ENCODE peak calls at places on chromosomes 16 and 17, in seven cellular contexts. Y is thyroid gland; I is transverse colon; W is fibroblast of mammary gland; U is A549; P is CD4-positive, CD25-positive, alpha-beta regulatory T cell; K is choroid plexus epithelial cell. E is an unnamed sample.

GRCh38 chr16:87741700-87742415 is 23.9 kb downstream of the KLHDC4 start:
- DNase-seq in Y (no peak), I (no peak), W (no peak), U (no peak), P (no peak), K (no peak), E (no peak)

GRCh38 chr16:3999479-3999868 is 116.8 kb downstream of the ADCY9 start:
- DNase-seq in Y (peak), I (no peak), W (peak), U (no peak), P (no peak), K (peak), E (peak)

GRCh38 chr17:42878123-42878880 is 22.3 kb upstream of the G6PC1 start:
- DNase-seq in Y (peak), I (peak), W (no peak), U (no peak), P (no peak), K (peak), E (peak)

GRCh38 chr17:81909966-81910839 is 996 bp downstream of the PCYT2 start:
- DNase-seq in Y (peak), I (peak), W (no peak), U (no peak), P (no peak), K (no peak), E (no peak)

GRCh38 chr16:73326770-73327470 is 279.0 kb upstream of the ZFHX3 start:
- DNase-seq in Y (no peak), I (no peak), W (no peak), U (no peak), P (no peak), K (no peak), E (no peak)

GRCh38 chr17:59762022-59762825 is 54.8 kb downstream of the VMP1 start:
- DNase-seq in Y (no peak), I (no peak), W (peak), U (no peak), P (no peak), K (peak), E (no peak)

GRCh38 chr16:55835578-55835977 is 2.7 kb upstream of the CES1 start:
- DNase-seq in Y (peak), I (no peak), W (peak), U (no peak), P (no peak), K (no peak), E (no peak)

GRCh38 chr17:41073676-41074075 is 8.0 kb upstream of the KRTAP2-4 start:
- DNase-seq in Y (no peak), I (no peak), W (no peak), U (no peak), P (no peak), K (no peak), E (no peak)

GRCh38 chr17:3683054-3683511 is 12.9 kb downstream of the P2RX5 start:
- DNase-seq in Y (no peak), I (peak), W (peak), U (peak), P (peak), K (no peak), E (peak)

GRCh38 chr17:57861000-57861736 is 11.3 kb upstream of the MRPS23 start:
- DNase-seq in Y (peak), I (peak), W (no peak), U (peak), P (peak), K (peak), E (peak)

GRCh38 chr16:19524866-19525723 is 1.4 kb downstream of the CCP110 start:
- DNase-seq in Y (no peak), I (no peak), W (no peak), U (no peak), P (no peak), K (no peak), E (no peak)

GRCh38 chr17:44200478-44201155 is 933 bp upstream of the ATXN7L3 start:
- DNase-seq in Y (no peak), I (peak), W (no peak), U (no peak), P (no peak), K (no peak), E (no peak)

GRCh38 chr17:78226752-78227454 is 4.5 kb upstream of the TMEM235 start:
- DNase-seq in Y (no peak), I (peak), W (no peak), U (no peak), P (no peak), K (no peak), E (peak)

GRCh38 chr17:35973333-35974260 is 7.7 kb downstream of the CCL16 start:
- DNase-seq in Y (no peak), I (no peak), W (no peak), U (no peak), P (no peak), K (peak), E (no peak)

GRCh38 chr17:67440311-67441051 is 63.4 kb downstream of the PITPNC1 start:
- DNase-seq in Y (no peak), I (no peak), W (peak), U (no peak), P (no peak), K (no peak), E (no peak)

GRCh38 chr17:81346090-81346907 is 49.0 kb upstream of the BAHCC1 start:
- DNase-seq in Y (peak), I (peak), W (peak), U (peak), P (peak), K (peak), E (peak)

GRCh38 chr16:56257260-56257659 is 66.0 kb downstream of the GNAO1 start:
- DNase-seq in Y (peak), I (peak), W (no peak), U (no peak), P (no peak), K (no peak), E (no peak)

GRCh38 chr16:86198201-86199118 is 299.5 kb downstream of the IRF8 start:
- DNase-seq in Y (no peak), I (no peak), W (no peak), U (no peak), P (no peak), K (no peak), E (no peak)

GRCh38 chr16:86193528-86194193 is 294.7 kb downstream of the IRF8 start:
- DNase-seq in Y (no peak), I (no peak), W (no peak), U (no peak), P (no peak), K (no peak), E (no peak)

GRCh38 chr16:86195863-86196630 is 297.1 kb downstream of the IRF8 start:
- DNase-seq in Y (no peak), I (no peak), W (no peak), U (no peak), P (no peak), K (no peak), E (no peak)

GRCh38 chr16:86199182-86199581 is 300.2 kb downstream of the IRF8 start:
- DNase-seq in Y (no peak), I (no peak), W (no peak), U (no peak), P (no peak), K (no peak), E (no peak)

DNA sequence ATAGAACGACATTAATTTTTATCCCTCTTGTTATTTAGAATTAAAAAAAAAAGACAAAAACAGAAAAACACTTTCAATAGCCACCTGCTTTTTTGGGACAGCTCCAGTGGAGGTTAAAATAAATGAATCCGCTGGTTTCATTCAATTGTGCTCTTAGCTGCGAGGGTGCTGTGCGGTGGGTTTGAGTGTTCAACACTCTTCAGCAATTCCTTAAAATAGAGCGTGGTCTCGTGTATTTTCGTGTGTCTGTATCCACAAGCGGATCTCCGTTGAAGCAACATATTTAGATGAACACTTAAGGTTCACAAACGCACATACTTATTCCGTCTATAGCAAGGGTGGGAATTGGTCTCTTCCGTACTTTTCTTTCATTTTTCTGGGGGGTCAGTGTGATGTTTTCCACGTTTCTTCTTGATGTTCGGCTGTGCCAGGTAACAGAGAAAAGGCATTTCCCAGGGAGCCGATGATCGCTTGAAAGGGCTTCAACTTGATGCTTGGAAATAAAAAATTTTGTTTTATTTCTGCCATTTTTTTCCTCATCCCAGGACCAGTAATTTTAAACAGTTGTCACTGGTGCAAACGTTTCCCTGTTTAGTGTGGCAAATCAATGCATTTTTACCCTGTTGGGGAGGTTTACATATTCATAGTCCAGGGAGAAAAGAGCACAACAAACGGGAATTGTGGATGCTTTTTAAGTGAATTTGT is 297.9 kb downstream of the IRF8 start:
- DNase-seq in Y (no peak), I (no peak), W (no peak), U (no peak), P (no peak), K (no peak), E (no peak)
- H3K4me3 ChIP-seq in Y (no peak), I (peak), W (no peak), U (no peak), P (no peak), K (no peak), E (no peak)

GRCh38 chr17:10171057-10171456 is 27.3 kb downstream of the GAS7 start:
- DNase-seq in Y (no peak), I (no peak), W (peak), U (no peak), P (no peak), K (no peak), E (no peak)
- H3K4me3 ChIP-seq in Y (no peak), I (no peak), W (no peak), U (no peak), P (no peak), K (no peak), E (no peak)

DNA sequence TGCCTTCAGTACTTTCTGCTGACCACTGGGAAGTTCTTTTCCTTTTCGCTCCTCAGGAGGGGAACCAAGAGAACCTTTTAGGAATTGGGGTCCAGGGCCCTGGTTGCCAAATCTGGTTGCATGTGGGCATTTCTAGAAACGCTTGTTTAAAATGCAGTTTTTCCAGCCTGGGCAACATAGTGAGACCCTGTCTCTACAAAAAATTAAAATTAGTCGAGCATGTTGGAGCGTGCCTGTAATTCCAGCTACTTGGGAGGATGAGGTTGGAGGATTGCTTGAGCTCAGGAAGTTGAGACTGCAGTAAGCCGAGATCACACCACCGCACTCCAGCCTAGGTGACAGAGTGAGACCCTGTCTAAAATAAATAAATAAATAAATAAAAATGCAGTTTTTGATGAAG is 1.2 kb downstream of the PNPO start:
- DNase-seq in Y (no peak), I (no peak), W (no peak), U (no peak), P (no peak), K (no peak), E (no peak)
- H3K4me3 ChIP-seq in Y (no peak), I (peak), W (peak), U (peak), P (no peak), K (no peak), E (peak)

GRCh38 chr16:50281391-50282009 is 15.1 kb downstream of the ADCY7 start:
- DNase-seq in Y (no peak), I (no peak), W (no peak), U (no peak), P (no peak), K (no peak), E (peak)
- H3K4me3 ChIP-seq in Y (no peak), I (peak), W (no peak), U (no peak), P (peak), K (no peak), E (no peak)

GRCh38 chr16:1027416-1027815 is 45.1 kb upstream of the SSTR5 start:
- DNase-seq in Y (no peak), I (no peak), W (no peak), U (no peak), P (no peak), K (no peak), E (no peak)
- H3K4me3 ChIP-seq in Y (no peak), I (no peak), W (no peak), U (no peak), P (no peak), K (no peak), E (no peak)

GRCh38 chr17:29180051-29180787 is at the start of gene MYO18A:
- DNase-seq in Y (peak), I (peak), W (peak), U (peak), P (peak), K (peak), E (peak)
- H3K4me3 ChIP-seq in Y (no peak), I (peak), W (peak), U (peak), P (no peak), K (peak), E (peak)

DNA sequence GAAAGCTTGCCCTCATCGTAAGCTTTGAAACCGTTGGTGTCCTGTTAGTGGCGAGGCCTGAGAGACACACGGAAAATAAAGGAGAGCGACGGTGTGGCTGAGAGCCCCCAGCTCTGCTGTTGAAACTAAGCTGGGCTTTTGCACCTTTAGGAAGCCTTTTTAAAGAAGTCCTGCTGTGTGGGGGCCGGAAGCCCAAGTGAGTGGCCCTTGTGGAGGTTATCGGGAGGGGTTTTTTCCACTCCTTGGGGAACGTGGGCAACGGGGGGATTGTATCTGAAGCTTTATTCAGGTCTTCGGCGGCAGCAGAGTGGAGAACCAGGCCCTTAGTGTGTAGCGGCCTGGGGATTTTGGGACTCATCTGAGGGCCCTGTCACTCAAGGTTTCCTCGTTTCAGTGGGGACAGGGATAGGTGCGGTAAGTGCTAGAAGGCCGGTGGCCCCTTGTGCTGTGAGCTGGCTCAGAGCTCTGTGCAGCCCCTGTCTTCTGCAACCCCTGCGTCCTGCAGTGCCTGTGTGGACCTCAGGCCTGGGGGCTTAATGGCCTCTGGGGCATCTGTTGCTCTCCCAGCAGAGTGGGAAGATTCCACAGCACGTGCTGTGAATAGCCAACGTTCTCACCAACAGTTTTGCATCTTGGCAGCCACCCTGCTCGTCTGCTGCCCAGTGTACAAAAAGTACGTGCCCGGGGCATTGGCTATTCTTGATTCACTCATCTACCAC is 4.7 kb downstream of the FOXC2 start:
- DNase-seq in Y (no peak), I (no peak), W (no peak), U (no peak), P (no peak), K (peak), E (peak)
- H3K4me3 ChIP-seq in Y (no peak), I (no peak), W (peak), U (no peak), P (no peak), K (peak), E (peak)

E was measured in kidney.